ENCODE peak calls at places on chromosome 4, in eight cellular contexts. A is CD8-positive, alpha-beta T cell; E is AG04450; D is A549; S is fibroblast of mammary gland; K is left ventricle myocardium inferior; P is suprapubic skin; B is coronary artery. O is an unnamed sample.

GRCh38 chr4:99816611-99817309 is at the start of gene DAPP1:
- DNase-seq in D (no peak), A (peak; percentile 48), S (no peak), B (no peak), P (peak; percentile 82), E (no peak), K (peak; percentile 17), O (no peak)

GRCh38 chr4:3823496-3824341 is 57.5 kb downstream of the ADRA2C start:
- DNase-seq in K (no peak), B (no peak), D (no peak), P (no peak), S (no peak), A (no peak), E (no peak), O (no peak)

GRCh38 chr4:104486702-104487101 is 8.0 kb downstream of the CXXC4 start:
- DNase-seq in A (no peak), B (no peak), S (no peak), P (no peak), E (no peak), K (no peak), D (no peak), O (no peak)

GRCh38 chr4:13176603-13177190 is 307.4 kb downstream of the RAB28 start:
- DNase-seq in P (no peak), D (no peak), K (no peak), E (no peak), S (no peak), A (no peak), B (no peak), O (no peak)

GRCh38 chr4:87965501-87965975 is 10.0 kb upstream of the SPP1 start:
- DNase-seq in E (no peak), S (no peak), K (no peak), A (no peak), D (no peak), P (no peak), B (no peak), O (no peak)

GRCh38 chr4:86048426-86048825 is 311.4 kb downstream of the MAPK10 start:
- DNase-seq in E (no peak), D (no peak), S (peak; percentile 84), B (no peak), P (no peak), A (no peak), K (no peak), O (no peak)

GRCh38 chr4:59247032-59247431 is 1953.1 kb upstream of the ADGRL3 start:
- DNase-seq in A (no peak), E (no peak), D (no peak), K (no peak), P (no peak), B (no peak), S (no peak), O (no peak)

GRCh38 chr4:88275516-88275915 is 8.8 kb downstream of the PPM1K start:
- DNase-seq in P (no peak), A (no peak), K (no peak), E (no peak), D (no peak), S (peak; percentile 30), B (no peak), O (no peak)

GRCh38 chr4:137471895-137472294 is 60.4 kb downstream of the PCDH18 start:
- DNase-seq in S (peak; percentile 80), D (no peak), A (no peak), B (no peak), K (no peak), E (no peak), P (no peak), O (no peak)

GRCh38 chr4:25810815-25811690 is 51.7 kb downstream of the SEL1L3 start:
- DNase-seq in P (no peak), D (peak; percentile 16), S (peak; percentile 72), K (no peak), B (peak; percentile 59), A (no peak), E (no peak), O (no peak)

GRCh38 chr4:38603652-38604051 is 60.3 kb upstream of the KLF3 start:
- DNase-seq in P (no peak), E (no peak), A (no peak), S (no peak), D (no peak), B (no peak), K (no peak), O (peak; percentile 8)

GRCh38 chr4:173012608-173013007 is 156.0 kb upstream of the GALNT7 start:
- DNase-seq in S (no peak), E (no peak), D (no peak), P (no peak), B (no peak), A (no peak), K (no peak), O (no peak)

GRCh38 chr4:147396105-147396504 is 84.8 kb upstream of the EDNRA start:
- DNase-seq in A (no peak), B (no peak), P (no peak), D (no peak), K (no peak), S (no peak), E (no peak), O (no peak)

GRCh38 chr4:186724048-186724860 is 598 bp upstream of the FAT1 start:
- DNase-seq in D (peak; percentile 18), P (no peak), S (peak; percentile 46), A (no peak), E (no peak), K (peak; percentile 56), B (peak; percentile 80), O (peak; percentile 86)

GRCh38 chr4:143559757-143560147 is 46.2 kb downstream of the SMARCA5 start:
- DNase-seq in P (no peak), S (peak; percentile 7), E (no peak), A (no peak), K (no peak), D (no peak), B (no peak), O (no peak)

GRCh38 chr4:80900908-80901307 is 129.6 kb upstream of the BMP3 start:
- DNase-seq in E (no peak), B (no peak), P (no peak), A (no peak), D (no peak), K (no peak), S (no peak), O (no peak)

GRCh38 chr4:141132689-141133145 is 552 bp downstream of the RNF150 start:
- DNase-seq in K (peak; percentile 59), A (no peak), P (no peak), D (peak; percentile 8), S (no peak), B (no peak), E (no peak), O (peak; percentile 88)

GRCh38 chr4:78704981-78705757 is 71.0 kb upstream of the BMP2K start:
- DNase-seq in K (no peak), A (no peak), S (peak; percentile 87), E (peak; percentile 20), P (no peak), B (no peak), D (no peak), O (no peak)

GRCh38 chr4:102430511-102430910 is 70.6 kb upstream of the NFKB1 start:
- DNase-seq in E (no peak), A (no peak), D (no peak), K (no peak), S (peak; percentile 39), B (no peak), P (no peak), O (no peak)

GRCh38 chr4:61408163-61408562 is 208.0 kb downstream of the ADGRL3 start:
- DNase-seq in P (no peak), D (no peak), A (no peak), S (no peak), B (no peak), K (no peak), E (no peak), O (no peak)

GRCh38 chr4:177290780-177291179 is 18.9 kb upstream of the NEIL3 start:
- DNase-seq in E (no peak), B (no peak), S (no peak), K (no peak), A (no peak), P (no peak), D (no peak), O (no peak)

GRCh38 chr4:176939445-176939844 is 146.7 kb upstream of the VEGFC start:
- DNase-seq in S (peak; percentile 75), E (no peak), P (no peak), B (no peak), A (no peak), D (no peak), K (no peak), O (no peak)

GRCh38 chr4:28443786-28444412 is 1583.3 kb downstream of the STIM2 start:
- DNase-seq in S (peak; percentile 58), B (no peak), E (no peak), P (no peak), K (no peak), D (no peak), A (no peak), O (no peak)

DNA sequence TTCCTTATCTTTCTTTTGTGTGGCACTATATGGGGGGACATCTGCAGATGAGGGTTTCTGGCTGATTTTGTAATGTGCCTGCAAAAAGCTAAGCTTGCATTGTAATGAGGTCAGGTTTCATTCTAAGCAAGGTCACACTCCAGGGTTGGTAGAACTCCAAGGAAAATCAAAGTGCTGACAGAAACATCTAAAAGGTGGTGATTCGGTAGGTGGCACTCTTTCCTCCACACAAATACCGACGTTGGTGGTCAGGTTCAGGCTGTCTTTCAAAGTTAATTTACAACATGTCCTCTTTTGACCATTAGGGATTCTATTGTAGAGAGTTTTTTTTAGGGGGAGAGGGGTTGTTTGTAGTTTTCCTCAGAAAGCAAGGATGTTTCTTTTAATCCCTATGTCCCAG is 434.4 kb downstream of the PPARGC1A start:
- DNase-seq in A (no peak), D (no peak), P (no peak), K (no peak), S (no peak), E (no peak), B (no peak), O (no peak)
- TF ChIP-seq CTCF in A (no peak), D (no peak), P (no peak), K (peak; percentile 40), S (no peak), E (no peak), B (no peak), O (peak; percentile 28)

DNA sequence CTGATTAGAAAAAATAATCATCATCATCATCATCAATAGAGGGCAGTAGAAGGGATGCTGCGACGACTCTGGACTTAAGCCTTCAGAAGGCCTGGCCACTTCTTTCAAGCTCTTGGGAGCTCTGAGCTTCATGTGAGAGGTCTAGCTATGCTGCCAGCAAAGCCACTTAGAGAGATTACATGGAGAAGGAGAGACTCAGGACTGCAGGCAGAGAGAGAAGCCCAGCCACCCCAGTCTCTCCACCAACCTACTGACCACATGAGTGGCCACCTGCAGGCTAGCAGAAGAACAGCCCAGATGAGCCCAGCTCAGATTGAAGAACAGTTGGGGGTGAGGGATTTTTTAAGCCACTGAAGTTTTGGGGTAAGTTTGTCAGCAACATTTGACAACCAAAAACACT is 17.1 kb upstream of the TMEM150C start:
- DNase-seq in D (no peak), S (peak; percentile 1), P (no peak), K (no peak), B (no peak), E (no peak), A (no peak), O (no peak)
- TF ChIP-seq CTCF in D (no peak), S (peak; percentile 31), P (no peak), K (no peak), B (no peak), E (peak; percentile 36), A (no peak), O (peak; percentile 13)

GRCh38 chr4:118740869-118741268 is 55.7 kb downstream of the METTL14 start:
- DNase-seq in A (no peak), B (no peak), K (no peak), P (no peak), D (peak; percentile 1), E (no peak), S (peak; percentile 45), O (no peak)
- TF ChIP-seq CTCF in A (peak; percentile 70), B (peak; percentile 22), K (peak; percentile 62), P (no peak), D (peak; percentile 40), E (peak; percentile 23), S (peak; percentile 31), O (peak; percentile 55)

GRCh38 chr4:41814565-41814964 is 66.0 kb upstream of the PHOX2B start:
- DNase-seq in S (no peak), D (no peak), E (peak; percentile 4), P (no peak), A (no peak), B (no peak), K (no peak), O (no peak)
- TF ChIP-seq CTCF in S (peak; percentile 31), D (peak; percentile 22), E (peak; percentile 72), P (no peak), A (no peak), B (no peak), K (peak; percentile 63), O (peak; percentile 27)

O was measured in osteocyte.